ENCODE peak calls at places on chromosomes 7 and 10, in five cellular contexts. P is prostate gland; H is CD8-positive, alpha-beta memory T cell; L is ovary; Q is endodermal cell. C is an unnamed sample.
A peak's percentile ranks its signal among the peaks of the same experiment; 100 is the strongest.

GRCh38 chr7:34313289-34313688 is 344.7 kb upstream of the NPSR1 start:
- DNase-seq in P (no peak), H (no peak), L (no peak), Q (no peak), C (no peak)

GRCh38 chr10:46560381-46560780 is 3.9 kb upstream of the GPRIN2 start:
- DNase-seq in P (no peak), H (no peak), Q (peak; percentile 41), L (no peak), C (peak; percentile 6)

GRCh38 chr10:31101123-31101522 is 69.5 kb upstream of the ZNF438 start:
- DNase-seq in P (no peak), H (no peak), Q (no peak), L (no peak), C (no peak)

GRCh38 chr7:102927303-102927933 is 14.6 kb downstream of the LRRC17 start:
- DNase-seq in P (no peak), Q (no peak), H (no peak), L (no peak), C (no peak)

GRCh38 chr10:44921061-44921460 is 9.9 kb downstream of the TMEM72 start:
- DNase-seq in L (no peak), P (no peak), Q (peak; percentile 17), H (no peak), C (no peak)

GRCh38 chr7:40221836-40222235 is 87.0 kb downstream of the SUGCT start:
- DNase-seq in L (no peak), H (no peak), P (no peak), Q (no peak), C (no peak)

GRCh38 chr7:50397971-50398324 is 52.2 kb downstream of the FIGNL1 start:
- DNase-seq in L (no peak), Q (no peak), H (no peak), P (no peak), C (no peak)

GRCh38 chr7:39709768-39710291 is 86.5 kb downstream of the RALA start:
- DNase-seq in H (no peak), P (no peak), L (no peak), Q (no peak), C (no peak)

GRCh38 chr7:251446-252175 is 38.4 kb upstream of the FOXL3 start:
- DNase-seq in L (no peak), P (no peak), H (no peak), Q (no peak), C (no peak)

DNA sequence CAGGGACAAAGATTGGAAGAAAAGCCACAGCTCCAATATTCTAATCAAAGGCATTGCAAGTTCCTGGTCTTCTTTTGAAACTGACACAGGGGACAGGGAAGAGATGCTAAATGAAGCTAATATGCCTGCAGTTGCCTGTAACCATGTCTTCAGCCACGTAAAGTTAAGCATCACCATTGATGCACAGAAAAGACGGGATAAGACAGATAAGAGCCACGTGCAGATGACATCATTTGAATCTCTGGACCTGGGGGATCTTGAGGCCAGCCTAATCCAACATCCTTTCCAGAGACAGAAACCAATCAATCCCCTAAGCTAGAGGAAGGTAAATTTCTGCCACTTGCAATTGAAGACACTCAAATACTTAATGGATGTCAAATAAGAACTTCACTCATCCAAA is 93.4 kb downstream of the PIP4K2A start:
- DNase-seq in Q (no peak), H (no peak), P (no peak), L (no peak), C (no peak)
- H3K4me1 ChIP-seq in Q (peaks cover 10% of the 10 kb centered on the region), H (peaks cover 95% of the 10 kb centered on the region), P (no peaks in the 10 kb centered on the region), L (peaks cover 14% of the 10 kb centered on the region), C (peaks cover 25% of the 10 kb centered on the region)

GRCh38 chr10:102413806-102414561 is 4.6 kb downstream of the PSD start:
- DNase-seq in P (no peak), H (no peak), Q (no peak), L (no peak), C (no peak)

GRCh38 chr10:102412293-102412692 is 6.3 kb downstream of the PSD start:
- DNase-seq in P (no peak), H (no peak), L (no peak), Q (no peak), C (no peak)

GRCh38 chr10:102416181-102417094 is 2.1 kb downstream of the PSD start:
- DNase-seq in Q (no peak), H (no peak), L (no peak), P (no peak), C (no peak)

GRCh38 chr10:102413053-102413705 is 5.4 kb downstream of the PSD start:
- DNase-seq in P (no peak), Q (peak; percentile 65), H (peak; percentile 43), L (no peak), C (no peak)

DNA sequence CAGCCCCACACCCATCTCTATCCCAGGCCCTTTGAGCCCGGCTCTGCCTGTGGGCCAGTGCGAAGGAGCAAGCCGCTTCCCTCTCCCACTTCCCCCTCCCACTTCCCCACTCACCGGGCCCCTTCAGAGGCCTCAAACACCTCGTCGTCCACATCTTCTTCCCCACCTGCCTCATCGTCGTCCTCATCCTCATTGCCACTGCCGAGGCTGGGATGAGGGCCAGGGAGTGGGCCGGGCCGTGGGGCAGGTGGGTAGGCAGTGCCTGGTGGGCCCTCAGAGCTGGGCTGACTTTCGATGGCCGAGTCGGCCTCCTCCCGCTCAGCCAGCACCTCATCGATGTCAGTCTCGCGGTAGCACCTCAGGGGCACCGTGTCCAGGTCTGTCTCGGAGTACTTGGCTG is 3.8 kb downstream of the PSD start:
- DNase-seq in Q (no peak), H (no peak), P (no peak), L (no peak), C (no peak)
- H3K27me3 ChIP-seq in Q (peaks cover 48% of the 10 kb centered on the region), H (peaks cover 31% of the 10 kb centered on the region), P (peaks cover 9% of the 10 kb centered on the region), L (no peaks in the 10 kb centered on the region), C (peaks cover 31% of the 10 kb centered on the region)

GRCh38 chr10:35690534-35690933 is 48.4 kb upstream of the FZD8 start:
- DNase-seq in H (no peak), Q (no peak), L (no peak), P (peak; percentile 73), C (no peak)
- H3K36me3 ChIP-seq in H (no peaks in the 10 kb centered on the region), Q (no peaks in the 10 kb centered on the region), L (no peaks in the 10 kb centered on the region), P (no peaks in the 10 kb centered on the region), C (no peaks in the 10 kb centered on the region)

GRCh38 chr10:79255007-79255507 is 92.2 kb upstream of the PPIF start:
- DNase-seq in Q (no peak), L (no peak), P (no peak), H (no peak), C (no peak)
- H3K4me1 ChIP-seq in Q (peaks cover 7% of the 10 kb centered on the region), L (peaks cover 6% of the 10 kb centered on the region), P (no peaks in the 10 kb centered on the region), H (peaks cover 3% of the 10 kb centered on the region), C (no peaks in the 10 kb centered on the region)

GRCh38 chr10:84196083-84196482 is 1.7 kb downstream of the CDHR1 start:
- DNase-seq in P (no peak), L (no peak), H (no peak), Q (peak; percentile 59), C (no peak)

GRCh38 chr10:84193327-84193726 is 1.0 kb upstream of the CDHR1 start:
- DNase-seq in L (no peak), P (no peak), Q (no peak), H (no peak), C (no peak)

GRCh38 chr10:84193846-84194423 is 402 bp upstream of the CDHR1 start:
- DNase-seq in H (no peak), Q (no peak), P (no peak), L (no peak), C (no peak)

GRCh38 chr10:84195044-84195830 is 900 bp downstream of the CDHR1 start:
- DNase-seq in Q (peak; percentile 59), P (no peak), H (no peak), L (no peak), C (no peak)

DNA sequence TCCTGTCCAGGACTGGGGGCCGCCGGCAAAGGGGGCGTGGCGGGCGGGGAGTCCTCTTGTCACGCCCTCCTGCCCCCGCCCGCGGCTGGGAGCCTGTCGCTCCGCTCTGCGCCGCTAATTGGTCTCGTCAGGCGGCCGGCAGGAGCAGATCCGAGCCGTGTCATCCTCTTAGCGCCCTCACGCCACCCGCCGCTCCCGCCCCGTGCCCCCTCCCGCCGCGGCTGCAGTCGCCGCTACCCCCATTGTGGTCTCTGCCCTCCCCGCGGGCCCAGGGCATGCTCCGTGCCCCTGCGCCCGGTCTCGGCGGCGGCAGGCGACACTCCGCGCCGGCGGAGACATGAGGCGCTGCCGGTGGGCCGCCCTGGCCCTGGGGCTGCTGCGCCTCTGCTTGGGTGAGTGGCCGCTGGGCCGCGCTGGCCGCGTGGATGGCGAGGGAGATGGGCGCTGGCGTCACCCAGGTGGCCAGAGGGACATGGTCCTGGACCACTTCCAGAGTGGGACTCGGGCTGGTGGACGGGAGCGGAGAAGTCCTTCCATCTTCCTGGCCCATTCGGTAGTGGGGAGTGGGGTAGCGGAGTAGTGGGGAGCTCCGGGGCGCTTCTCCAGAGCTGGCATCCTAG is at the start of gene CDHR1:
- DNase-seq in P (no peak), H (peak; percentile 31), Q (peak; percentile 89), L (no peak), C (peak; percentile 79)
- H3K27me3 ChIP-seq in P (peaks cover 5% of the 10 kb centered on the region), H (peaks cover 19% of the 10 kb centered on the region), Q (peaks cover 94% of the 10 kb centered on the region), L (no peaks in the 10 kb centered on the region), C (no peaks in the 10 kb centered on the region)

GRCh38 chr7:16804674-16805439 is at the start of gene AGR2:
- DNase-seq in H (no peak), P (peak; percentile 73), L (no peak), Q (no peak), C (no peak)
- H3K36me3 ChIP-seq in H (no peaks in the 10 kb centered on the region), P (no peaks in the 10 kb centered on the region), L (no peaks in the 10 kb centered on the region), Q (no peaks in the 10 kb centered on the region), C (no peaks in the 10 kb centered on the region)

C was measured in HAP-1.